ENCODE peak calls at places on chromosome 10, in eight cellular contexts. One of them, this sample, is unnamed. For H3K27me3, the result is how much of the 10 kb centered on the place peaks cover.

GRCh38 chr10:30207485-30208052 is 141.5 kb downstream of the MTPAP start:
- ATAC-seq in HCT116: no peak
- ATAC-seq in HepG2: no peak
- ATAC-seq in GM12878: peak
- ATAC-seq in K562: no peak
- ATAC-seq in GM23338: peak
- ATAC-seq in upper lobe of left lung: no peak
- ATAC-seq in Panc1: peak
- ATAC-seq in this sample: no peak

GRCh38 chr10:84054743-84055142 is 84.6 kb upstream of the GHITM start:
- ATAC-seq in HCT116: peak
- ATAC-seq in HepG2: peak
- ATAC-seq in GM12878: peak
- ATAC-seq in K562: peak
- ATAC-seq in GM23338: peak
- ATAC-seq in upper lobe of left lung: no peak
- ATAC-seq in Panc1: no peak
- ATAC-seq in this sample: no peak

GRCh38 chr10:5665380-5666323 is 743 bp downstream of the ASB13 start:
- ATAC-seq in HCT116: peak
- ATAC-seq in HepG2: peak
- ATAC-seq in GM12878: peak
- ATAC-seq in K562: peak
- ATAC-seq in GM23338: peak
- ATAC-seq in upper lobe of left lung: peak
- ATAC-seq in Panc1: peak
- ATAC-seq in this sample: peak

GRCh38 chr10:100506596-100507356 is 12.9 kb downstream of the SEC31B start:
- ATAC-seq in HCT116: no peak
- ATAC-seq in HepG2: no peak
- ATAC-seq in GM12878: no peak
- ATAC-seq in K562: no peak
- ATAC-seq in GM23338: no peak
- ATAC-seq in upper lobe of left lung: no peak
- ATAC-seq in Panc1: peak
- ATAC-seq in this sample: no peak

GRCh38 chr10:118981946-118982345 is 47.6 kb upstream of the NANOS1 start:
- ATAC-seq in HCT116: no peak
- ATAC-seq in HepG2: no peak
- ATAC-seq in GM12878: no peak
- ATAC-seq in K562: no peak
- ATAC-seq in GM23338: no peak
- ATAC-seq in upper lobe of left lung: no peak
- ATAC-seq in Panc1: no peak
- ATAC-seq in this sample: no peak

GRCh38 chr10:99709480-99710229 is 22.3 kb downstream of the COX15 start:
- ATAC-seq in HCT116: peak
- ATAC-seq in HepG2: peak
- ATAC-seq in GM12878: peak
- ATAC-seq in K562: peak
- ATAC-seq in GM23338: peak
- ATAC-seq in upper lobe of left lung: no peak
- ATAC-seq in Panc1: peak
- ATAC-seq in this sample: no peak

GRCh38 chr10:11336703-11337102 is 274.7 kb downstream of the USP6NL start:
- ATAC-seq in HCT116: no peak
- ATAC-seq in HepG2: no peak
- ATAC-seq in GM12878: no peak
- ATAC-seq in K562: no peak
- ATAC-seq in GM23338: peak
- ATAC-seq in upper lobe of left lung: no peak
- ATAC-seq in Panc1: no peak
- ATAC-seq in this sample: no peak

GRCh38 chr10:98621630-98622029 is 174.9 kb upstream of the HPS1 start:
- ATAC-seq in HCT116: no peak
- ATAC-seq in HepG2: no peak
- ATAC-seq in GM12878: no peak
- ATAC-seq in K562: no peak
- ATAC-seq in GM23338: peak
- ATAC-seq in upper lobe of left lung: no peak
- ATAC-seq in Panc1: no peak
- ATAC-seq in this sample: no peak

GRCh38 chr10:122194251-122194650 is 76.8 kb upstream of the BTBD16 start:
- ATAC-seq in HCT116: no peak
- ATAC-seq in HepG2: no peak
- ATAC-seq in GM12878: no peak
- ATAC-seq in K562: no peak
- ATAC-seq in GM23338: no peak
- ATAC-seq in upper lobe of left lung: no peak
- ATAC-seq in Panc1: no peak
- ATAC-seq in this sample: no peak

GRCh38 chr10:930415-931325 is 835 bp downstream of the LARP4B start:
- ATAC-seq in HCT116: peak
- ATAC-seq in HepG2: peak
- ATAC-seq in GM12878: peak
- ATAC-seq in K562: peak
- ATAC-seq in GM23338: peak
- ATAC-seq in upper lobe of left lung: peak
- ATAC-seq in Panc1: peak
- ATAC-seq in this sample: no peak

GRCh38 chr10:12617205-12618175 is 268.1 kb downstream of the CAMK1D start:
- ATAC-seq in HCT116: no peak
- ATAC-seq in HepG2: no peak
- ATAC-seq in GM12878: peak
- ATAC-seq in K562: no peak
- ATAC-seq in GM23338: no peak
- ATAC-seq in upper lobe of left lung: no peak
- ATAC-seq in Panc1: no peak
- ATAC-seq in this sample: no peak

GRCh38 chr10:12050528-12050927 is 7.9 kb upstream of the UPF2 start:
- ATAC-seq in HCT116: no peak
- ATAC-seq in HepG2: no peak
- ATAC-seq in GM12878: no peak
- ATAC-seq in K562: no peak
- ATAC-seq in GM23338: no peak
- ATAC-seq in upper lobe of left lung: no peak
- ATAC-seq in Panc1: no peak
- ATAC-seq in this sample: no peak

GRCh38 chr10:132910901-132911711 is 31.3 kb downstream of the CFAP46 start:
- ATAC-seq in HCT116: no peak
- ATAC-seq in HepG2: no peak
- ATAC-seq in GM12878: no peak
- ATAC-seq in K562: no peak
- ATAC-seq in GM23338: peak
- ATAC-seq in upper lobe of left lung: no peak
- ATAC-seq in Panc1: peak
- ATAC-seq in this sample: no peak

GRCh38 chr10:96450514-96451207 is 63.1 kb downstream of the TLL2 start:
- ATAC-seq in HCT116: no peak
- ATAC-seq in HepG2: no peak
- ATAC-seq in GM12878: no peak
- ATAC-seq in K562: no peak
- ATAC-seq in GM23338: peak
- ATAC-seq in upper lobe of left lung: no peak
- ATAC-seq in Panc1: no peak
- ATAC-seq in this sample: no peak

GRCh38 chr10:8776926-8777625 is 722.6 kb downstream of the GATA3 start:
- ATAC-seq in HCT116: no peak
- ATAC-seq in HepG2: no peak
- ATAC-seq in GM12878: no peak
- ATAC-seq in K562: no peak
- ATAC-seq in GM23338: no peak
- ATAC-seq in upper lobe of left lung: no peak
- ATAC-seq in Panc1: no peak
- ATAC-seq in this sample: no peak

GRCh38 chr10:14371616-14372015 is 40.9 kb upstream of the FRMD4A start:
- ATAC-seq in HCT116: no peak
- ATAC-seq in HepG2: no peak
- ATAC-seq in GM12878: no peak
- ATAC-seq in K562: no peak
- ATAC-seq in GM23338: no peak
- ATAC-seq in upper lobe of left lung: no peak
- ATAC-seq in Panc1: no peak
- ATAC-seq in this sample: no peak

GRCh38 chr10:30028006-30028441 is 31.4 kb downstream of the JCAD start:
- ATAC-seq in HCT116: no peak
- ATAC-seq in HepG2: peak
- ATAC-seq in GM12878: no peak
- ATAC-seq in K562: no peak
- ATAC-seq in GM23338: no peak
- ATAC-seq in upper lobe of left lung: peak
- ATAC-seq in Panc1: no peak
- ATAC-seq in this sample: peak

GRCh38 chr10:85581357-85581756 is 785.2 kb downstream of the GRID1 start:
- ATAC-seq in HCT116: no peak
- ATAC-seq in HepG2: no peak
- ATAC-seq in GM12878: no peak
- ATAC-seq in K562: no peak
- ATAC-seq in GM23338: no peak
- ATAC-seq in upper lobe of left lung: no peak
- ATAC-seq in Panc1: no peak
- ATAC-seq in this sample: no peak

GRCh38 chr10:30897547-30897946 is 134.1 kb downstream of the ZNF438 start:
- ATAC-seq in HCT116: no peak
- ATAC-seq in HepG2: no peak
- ATAC-seq in GM12878: no peak
- ATAC-seq in K562: no peak
- ATAC-seq in GM23338: no peak
- ATAC-seq in upper lobe of left lung: no peak
- ATAC-seq in Panc1: no peak
- ATAC-seq in this sample: no peak

GRCh38 chr10:11875183-11875498 is 52.0 kb downstream of the PROSER2 start:
- ATAC-seq in HCT116: peak
- ATAC-seq in HepG2: peak
- ATAC-seq in GM12878: peak
- ATAC-seq in K562: peak
- ATAC-seq in GM23338: peak
- ATAC-seq in upper lobe of left lung: peak
- ATAC-seq in Panc1: peak
- ATAC-seq in this sample: no peak

GRCh38 chr10:15123749-15124184 is 26.6 kb downstream of the RPP38 start:
- ATAC-seq in HCT116: no peak
- ATAC-seq in HepG2: no peak
- ATAC-seq in GM12878: peak
- ATAC-seq in K562: no peak
- ATAC-seq in GM23338: no peak
- ATAC-seq in upper lobe of left lung: no peak
- ATAC-seq in Panc1: no peak
- ATAC-seq in this sample: no peak

GRCh38 chr10:49139000-49139865 is 5.4 kb upstream of the FAM170B start:
- ATAC-seq in HCT116: peak
- ATAC-seq in HepG2: no peak
- ATAC-seq in GM12878: no peak
- ATAC-seq in K562: no peak
- ATAC-seq in GM23338: no peak
- ATAC-seq in upper lobe of left lung: peak
- ATAC-seq in Panc1: no peak
- ATAC-seq in this sample: peak

GRCh38 chr10:44066211-44066837 is 318.6 kb downstream of the CXCL12 start:
- ATAC-seq in HCT116: no peak
- ATAC-seq in HepG2: no peak
- ATAC-seq in GM12878: no peak
- ATAC-seq in K562: no peak
- ATAC-seq in GM23338: no peak
- ATAC-seq in upper lobe of left lung: no peak
- ATAC-seq in Panc1: no peak
- ATAC-seq in this sample: no peak

DNA sequence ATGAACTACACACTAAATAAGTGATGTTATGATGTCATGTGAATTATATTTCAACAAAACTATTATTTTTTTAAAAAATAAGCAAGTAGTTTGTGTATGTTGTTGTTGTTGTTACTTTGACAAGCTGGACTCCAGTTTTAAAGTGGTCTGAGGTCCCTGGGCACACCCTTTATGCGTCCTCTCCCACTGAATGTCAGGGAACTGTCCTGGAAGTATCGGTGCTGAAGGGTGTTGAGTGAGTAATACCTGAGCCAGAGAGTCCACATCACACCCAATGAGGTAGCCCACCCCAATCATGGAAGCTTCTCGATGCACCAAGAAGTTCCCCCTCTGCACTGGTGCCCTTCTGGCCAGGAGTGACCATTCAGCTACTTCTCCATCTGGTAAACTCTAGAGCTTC is 64.3 kb downstream of the FOXI2 start:
- ATAC-seq in HCT116: no peak
- ATAC-seq in HepG2: no peak
- ATAC-seq in GM12878: no peak
- ATAC-seq in K562: no peak
- ATAC-seq in GM23338: no peak
- ATAC-seq in upper lobe of left lung: no peak
- ATAC-seq in Panc1: no peak
- ATAC-seq in this sample: no peak
- TF ChIP-seq POLR2AphosphoS5 in HCT116: no peak
- TF ChIP-seq POLR2AphosphoS5 in HepG2: no peak
- TF ChIP-seq POLR2AphosphoS5 in GM12878: no peak
- TF ChIP-seq POLR2AphosphoS5 in K562: no peak
- TF ChIP-seq POLR2AphosphoS5 in GM23338: no peak
- TF ChIP-seq POLR2AphosphoS5 in upper lobe of left lung: no peak
- TF ChIP-seq POLR2AphosphoS5 in Panc1: no peak
- TF ChIP-seq POLR2AphosphoS5 in this sample: no peak

GRCh38 chr10:47303866-47304265 is 3.9 kb downstream of the GDF10 start:
- ATAC-seq in HCT116: no peak
- ATAC-seq in HepG2: no peak
- ATAC-seq in GM12878: no peak
- ATAC-seq in K562: no peak
- ATAC-seq in GM23338: no peak
- ATAC-seq in upper lobe of left lung: no peak
- ATAC-seq in Panc1: no peak
- ATAC-seq in this sample: no peak
- H3K27me3 ChIP-seq in HCT116: under half
- H3K27me3 ChIP-seq in HepG2: under half
- H3K27me3 ChIP-seq in GM12878: under half
- H3K27me3 ChIP-seq in K562: under half
- H3K27me3 ChIP-seq in GM23338: under half
- H3K27me3 ChIP-seq in upper lobe of left lung: under half
- H3K27me3 ChIP-seq in Panc1: under half
- H3K27me3 ChIP-seq in this sample: half or more

DNA sequence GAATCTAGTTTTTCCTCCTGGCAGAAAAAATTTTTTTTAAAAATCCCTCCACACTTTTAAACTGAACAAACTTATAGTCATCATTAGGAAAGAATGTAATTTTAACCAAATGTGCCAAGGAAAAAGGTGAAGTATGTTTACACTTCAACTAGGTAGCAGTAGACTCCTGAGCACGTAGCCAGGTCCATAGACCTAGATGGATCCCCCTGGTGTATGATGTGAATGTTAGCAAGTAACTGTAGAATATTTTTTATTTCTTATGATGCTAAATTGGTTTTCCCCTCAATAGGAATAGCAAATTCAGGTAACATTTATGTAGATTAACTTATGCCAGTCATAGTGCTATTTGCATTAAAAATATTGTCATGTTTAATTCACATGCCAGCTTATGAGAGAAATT is 19.6 kb downstream of the CABCOCO1 start:
- ATAC-seq in HCT116: no peak
- ATAC-seq in HepG2: peak
- ATAC-seq in GM12878: no peak
- ATAC-seq in K562: peak
- ATAC-seq in GM23338: no peak
- ATAC-seq in upper lobe of left lung: no peak
- ATAC-seq in Panc1: no peak
- ATAC-seq in this sample: no peak
- TF ChIP-seq CTCF in HCT116: no peak
- TF ChIP-seq CTCF in HepG2: no peak
- TF ChIP-seq CTCF in GM12878: no peak
- TF ChIP-seq CTCF in K562: no peak
- TF ChIP-seq CTCF in GM23338: peak
- TF ChIP-seq CTCF in upper lobe of left lung: no peak
- TF ChIP-seq CTCF in Panc1: no peak
- TF ChIP-seq CTCF in this sample: no peak

GRCh38 chr10:79354141-79354540 is 6.9 kb downstream of the PPIF start:
- ATAC-seq in HCT116: no peak
- ATAC-seq in HepG2: no peak
- ATAC-seq in GM12878: peak
- ATAC-seq in K562: no peak
- ATAC-seq in GM23338: no peak
- ATAC-seq in upper lobe of left lung: no peak
- ATAC-seq in Panc1: no peak
- ATAC-seq in this sample: no peak
- TF ChIP-seq POLR2AphosphoS5 in HCT116: no peak
- TF ChIP-seq POLR2AphosphoS5 in HepG2: no peak
- TF ChIP-seq POLR2AphosphoS5 in GM12878: peak
- TF ChIP-seq POLR2AphosphoS5 in K562: peak
- TF ChIP-seq POLR2AphosphoS5 in GM23338: no peak
- TF ChIP-seq POLR2AphosphoS5 in upper lobe of left lung: no peak
- TF ChIP-seq POLR2AphosphoS5 in Panc1: no peak
- TF ChIP-seq POLR2AphosphoS5 in this sample: no peak

This sample was measured in gastroesophageal sphincter.